ENCODE peak calls at places on chromosomes 4 and X, in seven cellular contexts. T is heart left ventricle, F is upper lobe of right lung, J is breast epithelium, I is mammary epithelial cell, N is transverse colon, M is mesendoderm. X is an unnamed sample. For H3K27me3, the result is how much of the 10 kb centered on the place peaks cover.

GRCh38 chr4:70920592-70920991 is 18.4 kb downstream of the MOB1B start:
- DNase-seq in T (no peak), F (no peak), J (no peak), I (no peak), N (no peak), M (no peak), X (no peak)

GRCh38 chr4:106986486-106986885 is 49.6 kb downstream of the DKK2 start:
- DNase-seq in T (no peak), F (no peak), J (no peak), I (peak), N (no peak), M (no peak), X (no peak)

GRCh38 chrX:126994011-126994410 is 174.5 kb downstream of the PRR32 start:
- DNase-seq in T (peak), F (no peak), J (no peak), I (no peak), N (no peak), M (no peak), X (no peak)

GRCh38 chr4:11165052-11165451 is 263.6 kb downstream of the HS3ST1 start:
- DNase-seq in T (no peak), F (no peak), J (no peak), I (no peak), N (no peak), M (peak), X (no peak)

GRCh38 chr4:7964890-7965662 is 25.4 kb upstream of the AFAP1 start:
- DNase-seq in T (peak), F (no peak), J (no peak), I (peak), N (no peak), M (peak), X (peak)

GRCh38 chr4:26321326-26322276 is 787 bp downstream of the RBPJ start:
- DNase-seq in T (no peak), F (peak), J (no peak), I (peak), N (peak), M (peak), X (peak)

GRCh38 chr4:86011117-86011516 is 348.7 kb downstream of the MAPK10 start:
- DNase-seq in T (no peak), F (no peak), J (no peak), I (peak), N (no peak), M (no peak), X (no peak)

GRCh38 chr4:96599752-96600151 is 759.9 kb downstream of the PDHA2 start:
- DNase-seq in T (no peak), F (no peak), J (no peak), I (no peak), N (no peak), M (peak), X (no peak)

GRCh38 chr4:9938933-9939332 is 82.4 kb downstream of the SLC2A9 start:
- DNase-seq in T (no peak), F (no peak), J (no peak), I (no peak), N (no peak), M (no peak), X (no peak)

GRCh38 chrX:17022205-17022604 is 75.7 kb downstream of the REPS2 start:
- DNase-seq in T (no peak), F (no peak), J (no peak), I (peak), N (no peak), M (no peak), X (peak)

GRCh38 chr4:108171541-108172230 is 3.0 kb upstream of the LEF1 start:
- DNase-seq in T (no peak), F (no peak), J (no peak), I (no peak), N (no peak), M (peak), X (no peak)

GRCh38 chr4:150694438-150694837 is 112.5 kb downstream of the MAB21L2 start:
- DNase-seq in T (no peak), F (no peak), J (no peak), I (no peak), N (no peak), M (peak), X (no peak)

GRCh38 chr4:16199132-16199531 is 27.1 kb downstream of the TAPT1 start:
- DNase-seq in T (no peak), F (no peak), J (no peak), I (no peak), N (no peak), M (peak), X (peak)

GRCh38 chr4:98995183-98996055 is at the start of gene METAP1:
- DNase-seq in T (peak), F (peak), J (peak), I (peak), N (peak), M (peak), X (peak)

GRCh38 chr4:107058828-107059227 is 22.7 kb upstream of the DKK2 start:
- DNase-seq in T (no peak), F (no peak), J (no peak), I (no peak), N (no peak), M (no peak), X (no peak)

GRCh38 chr4:88097301-88097700 is 61.1 kb downstream of the ABCG2 start:
- DNase-seq in T (no peak), F (no peak), J (no peak), I (no peak), N (no peak), M (no peak), X (peak)

GRCh38 chrX:28586891-28587635 is at the start of gene IL1RAPL1:
- DNase-seq in T (no peak), F (no peak), J (no peak), I (peak), N (no peak), M (peak), X (peak)

GRCh38 chrX:13009256-13009655 is 34.3 kb downstream of the TMSB4X start:
- DNase-seq in T (no peak), F (peak), J (peak), I (peak), N (no peak), M (no peak), X (no peak)

GRCh38 chr4:81482344-81482743 is 10.6 kb upstream of the RASGEF1B start:
- DNase-seq in T (peak), F (no peak), J (no peak), I (no peak), N (no peak), M (no peak), X (no peak)

GRCh38 chr4:188328966-188329365 is 189.7 kb downstream of the TRIML1 start:
- DNase-seq in T (no peak), F (no peak), J (no peak), I (no peak), N (no peak), M (peak), X (no peak)

GRCh38 chr4:75745192-75745591 is 20.8 kb downstream of the USO1 start:
- DNase-seq in T (no peak), F (no peak), J (no peak), I (peak), N (no peak), M (no peak), X (peak)

GRCh38 chr4:179666226-179666625 is 2224.0 kb upstream of the AGA start:
- DNase-seq in T (no peak), F (no peak), J (no peak), I (no peak), N (no peak), M (peak), X (no peak)

DNA sequence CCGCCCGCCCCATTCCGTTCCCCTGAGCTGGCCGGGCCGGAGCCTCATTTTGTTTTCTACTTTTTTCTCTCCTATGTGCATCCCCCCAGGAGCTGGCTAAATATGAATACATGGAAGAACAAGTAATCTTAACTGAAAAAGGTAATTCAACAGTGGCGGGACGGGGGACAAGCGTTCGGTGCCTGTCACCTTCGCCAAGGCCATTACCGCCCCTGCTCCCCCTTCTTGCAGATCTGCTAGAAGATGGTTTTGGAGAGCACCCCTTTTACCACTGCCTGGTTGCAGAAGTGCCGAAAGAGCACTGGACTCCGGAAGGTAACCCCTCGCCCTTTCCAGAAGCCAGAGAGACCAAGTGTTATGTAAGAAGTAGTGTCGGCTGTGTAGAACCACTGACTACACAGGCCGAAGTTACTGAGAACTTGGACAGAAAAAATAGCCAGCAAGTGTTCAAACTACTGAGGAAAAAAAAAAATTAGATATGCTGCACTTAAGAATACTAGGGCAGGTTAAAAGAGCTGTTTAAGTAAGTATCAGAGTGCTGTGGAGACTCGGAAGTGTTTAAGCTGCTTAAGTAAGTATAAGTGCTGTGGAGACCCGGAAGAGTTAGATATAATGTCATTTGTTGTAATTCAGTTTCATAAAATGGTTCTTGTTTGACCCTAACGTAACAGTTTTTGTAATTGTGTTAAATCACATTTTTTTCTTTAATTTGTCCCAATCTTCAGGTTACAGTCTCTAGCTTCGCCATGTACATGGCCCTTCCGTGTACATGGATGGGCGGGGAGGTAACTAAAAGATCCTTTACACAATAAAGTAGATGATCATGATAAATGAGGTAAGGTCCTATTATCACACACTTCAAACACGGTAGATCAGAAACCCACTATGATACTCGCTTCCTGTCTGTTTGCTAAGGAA is 855 bp downstream of the SAT1 start:
- DNase-seq in T (no peak), F (no peak), J (no peak), I (no peak), N (no peak), M (no peak), X (no peak)
- H3K27ac ChIP-seq in T (peak), F (peak), J (peak), I (peak), N (peak), M (no peak), X (peak)

DNA sequence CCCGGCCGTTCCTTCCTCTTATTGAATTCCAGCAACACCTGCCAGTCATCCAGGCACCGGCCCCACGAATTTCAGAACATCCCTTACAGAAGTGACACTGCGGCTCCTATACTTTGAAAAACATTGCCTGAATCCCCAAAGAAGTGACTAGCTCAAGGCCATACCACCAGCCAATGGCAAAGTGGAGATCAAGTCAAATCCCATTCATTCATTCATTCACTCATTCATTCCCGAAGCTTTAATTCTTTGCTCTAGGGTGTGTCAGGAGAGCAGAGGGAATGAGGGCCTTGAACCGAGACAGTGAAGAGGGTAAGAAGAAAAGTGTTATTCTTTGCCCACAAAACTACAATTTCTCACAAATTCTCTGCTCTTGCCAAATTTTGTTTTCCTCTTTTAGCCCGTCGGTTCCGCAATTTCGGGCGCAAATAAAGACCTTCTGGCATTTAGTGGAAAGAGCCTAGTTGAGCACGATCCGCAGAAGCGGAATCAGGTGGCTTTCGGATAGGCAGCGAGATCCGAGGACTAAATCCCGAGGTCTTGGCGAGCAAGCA is 825 bp upstream of the HMGB3 start:
- DNase-seq in T (no peak), F (no peak), J (no peak), I (no peak), N (no peak), M (no peak), X (no peak)
- H3K4me3 ChIP-seq in T (peak), F (peak), J (peak), I (peak), N (no peak), M (peak), X (peak)

GRCh38 chr4:144658908-144659307 is 13.0 kb downstream of the HHIP start:
- DNase-seq in T (no peak), F (no peak), J (no peak), I (peak), N (no peak), M (no peak), X (no peak)
- H3K27me3 ChIP-seq in T (under half), F (under half), J (under half), I (under half), N (under half), M (under half), X (under half)

DNA sequence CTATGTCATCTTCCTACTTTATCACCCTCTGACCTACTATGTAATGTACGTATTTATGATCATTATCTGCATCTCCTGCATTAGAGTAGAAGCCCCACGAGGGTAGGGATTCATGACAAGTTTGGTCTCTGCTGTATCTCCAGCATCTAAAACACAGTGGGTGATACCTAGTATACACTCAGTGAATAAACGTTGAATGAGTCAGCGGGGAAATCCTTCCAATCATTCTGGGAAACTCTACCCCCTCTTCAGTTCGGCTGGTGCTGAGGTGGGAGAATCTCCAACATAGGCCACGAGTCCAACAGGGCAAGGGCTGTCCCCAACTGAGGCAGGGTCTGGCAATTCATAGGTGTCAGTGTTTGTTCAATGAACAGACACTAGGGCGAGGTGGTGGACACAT is 74.4 kb upstream of the EFNB1 start:
- DNase-seq in T (no peak), F (no peak), J (no peak), I (no peak), N (no peak), M (no peak), X (no peak)
- H3K27ac ChIP-seq in T (no peak), F (no peak), J (no peak), I (no peak), N (no peak), M (no peak), X (no peak)

GRCh38 chr4:182938213-182938645 is 21.0 kb upstream of the DCTD start:
- DNase-seq in T (peak), F (peak), J (peak), I (peak), N (peak), M (peak), X (peak)
- H3K4me3 ChIP-seq in T (no peak), F (no peak), J (no peak), I (no peak), N (no peak), M (no peak), X (no peak)

DNA sequence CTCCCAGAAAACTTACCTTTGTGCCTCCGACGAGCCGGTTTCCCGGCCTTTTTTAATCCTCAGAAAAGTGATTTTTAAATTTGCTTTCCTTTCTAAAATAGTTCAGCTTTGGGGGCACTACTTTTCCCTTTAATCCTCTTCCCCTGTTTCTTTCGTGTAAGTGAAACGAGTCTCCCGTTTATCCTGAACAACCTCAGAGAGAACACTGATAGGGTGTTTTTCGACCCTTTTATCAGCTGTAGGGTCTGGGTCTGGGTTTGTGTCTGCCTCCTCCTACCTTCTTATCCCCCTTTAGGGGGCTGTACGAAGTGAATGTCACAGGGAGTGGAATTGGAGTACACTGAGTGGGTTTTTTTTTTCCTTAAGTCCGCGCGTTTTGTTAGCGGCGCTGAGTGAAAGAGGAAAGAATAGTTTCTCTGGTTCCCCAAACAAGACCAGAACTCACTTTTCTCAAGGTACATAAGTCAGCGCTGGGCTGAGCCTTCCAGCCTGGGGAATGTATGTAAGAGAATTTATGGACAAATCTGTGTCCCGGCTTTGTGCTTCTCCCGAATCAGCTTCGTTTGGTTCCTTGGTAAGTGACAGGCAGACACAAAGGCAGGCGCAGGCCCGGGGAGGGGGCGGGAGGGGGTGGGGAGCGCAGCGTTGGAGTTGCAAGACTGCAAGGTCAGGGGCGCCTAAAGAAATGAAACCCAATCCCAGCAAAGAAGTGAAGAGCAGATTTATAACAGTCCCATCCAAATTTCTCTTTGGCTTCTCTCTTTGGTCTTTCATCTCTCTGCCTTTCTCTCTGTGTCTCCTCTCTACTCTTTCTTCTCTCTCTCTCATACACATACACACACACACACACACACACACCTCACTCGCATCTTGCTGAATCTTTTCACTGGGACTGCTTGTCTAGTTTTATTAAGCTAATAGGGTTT is 813 bp downstream of the TET2 start:
- DNase-seq in T (peak), F (no peak), J (no peak), I (peak), N (peak), M (peak), X (peak)
- H3K27me3 ChIP-seq in T (under half), F (under half), J (under half), I (under half), N (under half), M (under half), X (under half)

DNA sequence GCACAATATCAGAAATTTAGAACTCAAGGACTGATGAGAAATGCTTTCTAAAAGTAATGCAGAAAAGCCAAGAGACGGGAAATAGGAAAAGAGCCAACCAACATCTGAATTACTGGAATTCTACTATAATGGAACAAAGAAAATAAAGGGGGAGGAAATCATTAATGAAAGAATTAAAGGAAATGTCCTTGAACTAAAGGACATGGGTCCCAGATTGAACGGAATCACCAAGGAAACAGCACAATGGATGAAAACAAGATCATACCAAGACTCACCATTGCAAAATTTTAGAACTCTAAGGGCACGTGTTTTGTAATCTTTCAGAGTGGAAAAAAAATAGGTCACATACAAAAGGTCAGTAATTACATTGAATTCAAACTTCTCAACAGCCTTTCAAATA is 35.9 kb downstream of the HPGDS start:
- DNase-seq in T (no peak), F (no peak), J (no peak), I (no peak), N (no peak), M (no peak), X (no peak)
- H3K27ac ChIP-seq in T (no peak), F (no peak), J (no peak), I (no peak), N (no peak), M (no peak), X (no peak)

DNA sequence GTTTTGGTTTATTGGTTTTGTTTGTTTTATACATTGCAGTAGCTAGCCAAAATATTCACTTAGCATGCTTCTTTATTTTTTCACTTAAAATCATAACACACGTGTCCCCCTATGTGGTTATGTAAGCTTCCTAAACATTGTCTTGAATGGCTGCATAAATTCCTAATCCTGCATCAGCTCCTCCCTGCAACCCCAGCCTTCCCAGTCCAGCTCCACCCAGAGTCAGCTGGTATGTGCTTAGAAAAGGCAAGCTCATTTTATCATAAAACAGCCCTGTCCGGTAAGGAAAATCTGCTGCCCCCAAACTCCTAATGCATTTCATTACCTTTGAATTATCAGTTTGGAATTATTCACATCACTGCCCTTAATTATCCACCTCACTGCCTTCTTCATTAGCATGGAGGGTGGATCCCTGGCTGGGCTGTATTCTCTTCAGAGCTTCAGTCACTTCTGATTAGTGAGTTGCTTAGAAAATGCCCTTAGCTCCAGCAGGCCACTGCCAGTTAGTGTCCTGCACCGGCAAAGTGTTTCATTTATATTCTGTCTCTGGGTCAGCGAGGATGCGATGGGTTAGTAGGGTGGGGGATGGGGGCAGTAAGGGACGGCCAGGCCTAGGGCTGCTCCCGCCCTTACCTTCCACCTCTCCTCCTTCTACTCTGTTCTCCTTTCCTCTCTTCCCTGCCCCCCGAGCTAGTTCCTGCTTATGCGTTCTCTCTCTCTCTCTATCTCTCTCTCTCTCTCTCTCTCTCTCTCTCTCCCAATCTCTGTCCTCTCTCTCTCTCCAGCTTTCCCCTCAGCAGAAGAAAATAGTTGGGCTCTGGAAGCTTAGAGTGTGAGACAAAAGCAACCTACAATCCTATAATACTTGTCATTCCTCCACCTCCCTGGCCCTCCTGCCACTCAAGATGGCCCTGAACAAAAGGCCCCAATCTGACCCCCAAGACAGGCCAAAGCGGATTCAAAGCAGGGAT is 174.8 kb upstream of the KLF3 start:
- DNase-seq in T (no peak), F (no peak), J (no peak), I (no peak), N (no peak), M (peak), X (peak)
- H3K4me3 ChIP-seq in T (no peak), F (no peak), J (no peak), I (no peak), N (no peak), M (no peak), X (no peak)

X was measured in small intestine.